ENCODE peak calls at places on chromosomes 5 and 9, in six cellular contexts. O is kidney epithelial cell; R is thoracic aorta; A is effector memory CD4-positive, alpha-beta T cell; M is AG04450; T is uterus. D is an unnamed sample.

GRCh38 chr5:4924581-4924980 is 215.5 kb upstream of the ADAMTS16 start:
- DNase-seq in O (peak), R (no peak), A (no peak), M (no peak), T (no peak), D (no peak)

GRCh38 chr9:125089331-125089730 is 54.0 kb downstream of the SCAI start:
- DNase-seq in O (no peak), R (no peak), A (no peak), M (no peak), T (no peak), D (no peak)

GRCh38 chr5:95846554-95847260 is 24.2 kb upstream of the GLRX start:
- DNase-seq in O (no peak), R (no peak), A (peak), M (peak), T (peak), D (no peak)

GRCh38 chr5:180974612-180975315 is 13.9 kb upstream of the BTNL3 start:
- DNase-seq in O (no peak), R (no peak), A (no peak), M (no peak), T (no peak), D (no peak)

GRCh38 chr5:143061161-143061945 is 291.2 kb downstream of the ARHGAP26 start:
- DNase-seq in O (no peak), R (no peak), A (no peak), M (peak), T (no peak), D (peak)

GRCh38 chr9:114867327-114867726 is 61.5 kb upstream of the TNFSF15 start:
- DNase-seq in O (no peak), R (no peak), A (no peak), M (no peak), T (no peak), D (no peak)

GRCh38 chr5:95284512-95285405 is at the start of gene MCTP1:
- DNase-seq in O (no peak), R (no peak), A (no peak), M (no peak), T (no peak), D (no peak)

GRCh38 chr9:33778700-33779351 is 16.5 kb upstream of the PRSS3 start:
- DNase-seq in O (no peak), R (no peak), A (peak), M (no peak), T (no peak), D (no peak)

GRCh38 chr9:107707915-107708441 is 218.4 kb upstream of the KLF4 start:
- DNase-seq in O (no peak), R (no peak), A (no peak), M (no peak), T (no peak), D (peak)

GRCh38 chr9:106085479-106085878 is 391.1 kb downstream of the TMEM38B start:
- DNase-seq in O (no peak), R (no peak), A (no peak), M (no peak), T (no peak), D (no peak)

GRCh38 chr9:87498816-87499454 is 1.3 kb downstream of the DAPK1 start:
- DNase-seq in O (no peak), R (no peak), A (no peak), M (no peak), T (no peak), D (no peak)

GRCh38 chr5:66517361-66517760 is 78.8 kb upstream of the MAST4 start:
- DNase-seq in O (no peak), R (no peak), A (no peak), M (no peak), T (no peak), D (no peak)

GRCh38 chr5:73306078-73306719 is 133.2 kb downstream of the TMEM174 start:
- DNase-seq in O (no peak), R (no peak), A (no peak), M (no peak), T (no peak), D (peak)

GRCh38 chr9:131237931-131238401 is 38.3 kb downstream of the FAM78A start:
- DNase-seq in O (peak), R (peak), A (peak), M (peak), T (no peak), D (peak)

GRCh38 chr5:171355302-171355724 is 32.3 kb upstream of the NPM1 start:
- DNase-seq in O (no peak), R (no peak), A (no peak), M (no peak), T (no peak), D (no peak)

GRCh38 chr5:148829248-148829594 is 2.8 kb downstream of the ADRB2 start:
- DNase-seq in O (no peak), R (no peak), A (no peak), M (no peak), T (no peak), D (no peak)

GRCh38 chr5:148829734-148830133 is 3.3 kb downstream of the ADRB2 start:
- DNase-seq in O (no peak), R (no peak), A (no peak), M (no peak), T (no peak), D (no peak)

GRCh38 chr5:148828461-148829247 is 2.2 kb downstream of the ADRB2 start:
- DNase-seq in O (no peak), R (no peak), A (no peak), M (no peak), T (no peak), D (no peak)

GRCh38 chr5:148831590-148832565 is 5.5 kb downstream of the ADRB2 start:
- DNase-seq in O (no peak), R (no peak), A (no peak), M (no peak), T (no peak), D (no peak)

DNA sequence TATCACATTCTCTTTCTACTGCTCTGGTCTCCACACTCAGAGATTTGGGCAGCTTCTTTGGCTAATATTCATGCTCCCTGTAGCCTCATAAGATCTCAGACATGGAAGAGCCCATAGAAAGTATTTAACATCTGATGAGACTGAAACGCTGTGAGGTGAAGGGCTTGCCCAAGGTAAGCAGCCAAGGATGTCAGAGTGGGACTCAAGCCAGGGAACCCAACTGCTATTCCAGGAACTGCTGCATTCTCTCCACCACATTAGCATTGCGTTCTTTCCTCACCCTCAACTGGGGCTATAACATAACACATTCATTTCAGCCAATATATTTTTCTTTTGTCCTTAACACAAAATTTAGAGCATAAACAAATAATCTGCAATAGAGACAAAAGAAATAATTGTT is 3.8 kb downstream of the ADRB2 start:
- DNase-seq in O (no peak), R (no peak), A (no peak), M (no peak), T (no peak), D (no peak)
- H3K4me3 ChIP-seq in O (no peak), R (peak), A (no peak), M (no peak), T (no peak), D (no peak)

DNA sequence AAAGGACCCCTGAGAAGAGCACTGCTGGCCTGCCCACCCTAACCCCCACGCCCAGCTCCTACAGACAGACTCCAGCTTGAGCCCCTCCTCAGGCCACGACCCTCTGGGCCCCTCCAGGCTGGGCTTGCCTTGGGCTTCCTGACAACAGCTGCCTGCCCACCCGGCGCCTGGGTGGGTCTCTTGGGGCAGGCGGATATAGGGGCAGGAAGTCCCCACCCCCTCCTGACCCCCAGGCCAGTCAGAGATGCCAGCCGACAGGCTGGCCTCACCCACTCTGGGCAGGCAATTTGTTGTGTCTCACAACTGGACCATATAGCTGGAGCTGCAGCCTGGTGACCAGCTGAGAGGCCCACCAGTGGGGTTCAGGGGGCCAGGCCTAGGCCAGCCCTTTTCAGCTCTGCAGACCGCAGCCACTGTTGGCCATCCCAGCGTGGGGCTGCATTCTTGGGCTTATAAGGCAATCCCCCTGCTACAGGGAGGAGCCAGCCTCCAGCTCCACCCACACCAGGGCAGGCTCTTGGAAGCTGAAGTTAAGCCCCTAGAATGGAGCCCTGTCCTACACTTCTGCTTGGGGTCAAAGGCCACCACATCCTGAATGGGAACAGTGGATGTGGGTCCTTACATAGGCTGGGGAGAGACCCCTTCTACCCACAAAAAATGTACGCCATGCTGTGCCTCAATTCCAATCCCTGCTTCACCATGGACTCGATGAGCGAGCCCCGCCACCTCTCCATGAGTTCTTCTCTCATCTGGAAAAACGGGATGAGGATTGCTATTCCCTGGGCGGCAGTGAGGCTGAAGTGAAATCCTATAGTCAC is 2.0 kb downstream of the PDLIM7 start:
- DNase-seq in O (peak), R (peak), A (no peak), M (peak), T (peak), D (peak)
- H3K4me3 ChIP-seq in O (peak), R (peak), A (no peak), M (peak), T (peak), D (peak)

GRCh38 chr5:55699041-55699688 is 13.0 kb downstream of the SLC38A9 start:
- DNase-seq in O (no peak), R (no peak), A (no peak), M (no peak), T (no peak), D (no peak)

GRCh38 chr5:55701462-55702103 is 10.5 kb downstream of the SLC38A9 start:
- DNase-seq in O (no peak), R (no peak), A (no peak), M (no peak), T (no peak), D (no peak)

GRCh38 chr5:55702612-55703345 is 9.3 kb downstream of the SLC38A9 start:
- DNase-seq in O (no peak), R (no peak), A (no peak), M (no peak), T (no peak), D (no peak)

GRCh38 chr5:55706230-55706629 is 5.9 kb downstream of the SLC38A9 start:
- DNase-seq in O (no peak), R (no peak), A (no peak), M (no peak), T (no peak), D (no peak)

GRCh38 chr5:55700745-55701144 is 11.4 kb downstream of the SLC38A9 start:
- DNase-seq in O (no peak), R (no peak), A (no peak), M (no peak), T (no peak), D (no peak)
- H3K4me3 ChIP-seq in O (no peak), R (no peak), A (no peak), M (no peak), T (no peak), D (no peak)

GRCh38 chr9:24096756-24097155 is 270.7 kb upstream of the ELAVL2 start:
- DNase-seq in O (no peak), R (no peak), A (no peak), M (no peak), T (no peak), D (no peak)

GRCh38 chr9:24090566-24090965 is 264.5 kb upstream of the ELAVL2 start:
- DNase-seq in O (no peak), R (no peak), A (no peak), M (no peak), T (no peak), D (no peak)

DNA sequence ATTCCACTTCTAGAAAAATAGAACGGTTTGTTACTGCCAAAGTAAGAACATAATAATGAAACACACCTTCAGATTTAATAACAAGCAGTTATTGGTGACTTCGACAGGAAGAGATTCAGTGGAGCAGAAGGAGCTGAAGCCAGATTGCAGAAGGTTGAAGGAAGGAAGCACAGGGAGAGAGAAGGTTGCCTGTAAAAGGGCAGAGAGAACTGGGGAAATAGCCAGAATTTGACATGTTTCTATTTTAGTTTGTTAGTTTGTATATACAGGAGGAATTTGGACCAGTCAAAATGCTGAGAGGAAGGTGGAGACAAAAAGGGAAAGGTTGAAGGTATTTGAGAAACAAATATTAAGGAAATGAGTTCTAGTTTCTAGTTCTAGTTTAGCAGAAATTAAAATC is 269.2 kb upstream of the ELAVL2 start:
- DNase-seq in O (no peak), R (no peak), A (no peak), M (no peak), T (no peak), D (no peak)
- H3K4me3 ChIP-seq in O (no peak), R (no peak), A (no peak), M (no peak), T (no peak), D (no peak)

DNA sequence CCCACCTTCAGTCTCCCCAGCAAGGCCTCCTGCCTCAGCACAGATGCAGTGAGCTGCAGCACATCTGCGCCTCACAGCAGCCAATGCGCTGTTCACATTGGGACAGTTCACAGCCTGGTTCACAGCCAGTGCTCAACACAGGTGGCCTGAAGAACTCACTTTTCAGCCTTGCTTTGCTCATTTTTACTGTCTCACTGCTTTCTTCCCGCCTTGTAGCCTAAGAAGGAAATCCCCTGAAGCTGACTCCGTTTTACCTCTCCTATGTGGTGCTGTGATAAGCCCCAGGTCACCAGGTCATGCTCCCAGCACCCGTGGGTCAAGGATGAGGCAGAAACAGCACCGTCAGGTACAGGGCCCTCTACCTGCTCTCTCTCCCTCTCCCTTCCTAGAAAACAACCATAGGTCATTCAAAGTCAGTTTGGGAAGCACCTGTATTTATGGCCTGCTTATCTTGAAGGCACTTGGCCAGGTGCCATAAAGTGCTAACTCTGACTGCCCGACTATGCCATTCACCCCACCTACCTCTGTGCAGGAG is 1.1 kb downstream of the GCNT4 start:
- DNase-seq in O (no peak), R (no peak), A (no peak), M (no peak), T (no peak), D (no peak)
- H3K4me3 ChIP-seq in O (no peak), R (peak), A (peak), M (no peak), T (no peak), D (no peak)

GRCh38 chr5:137802282-137803210 is 48.4 kb upstream of the HNRNPA0 start:
- DNase-seq in O (no peak), R (no peak), A (no peak), M (no peak), T (no peak), D (no peak)
- H3K4me3 ChIP-seq in O (no peak), R (no peak), A (no peak), M (no peak), T (no peak), D (no peak)

DNA sequence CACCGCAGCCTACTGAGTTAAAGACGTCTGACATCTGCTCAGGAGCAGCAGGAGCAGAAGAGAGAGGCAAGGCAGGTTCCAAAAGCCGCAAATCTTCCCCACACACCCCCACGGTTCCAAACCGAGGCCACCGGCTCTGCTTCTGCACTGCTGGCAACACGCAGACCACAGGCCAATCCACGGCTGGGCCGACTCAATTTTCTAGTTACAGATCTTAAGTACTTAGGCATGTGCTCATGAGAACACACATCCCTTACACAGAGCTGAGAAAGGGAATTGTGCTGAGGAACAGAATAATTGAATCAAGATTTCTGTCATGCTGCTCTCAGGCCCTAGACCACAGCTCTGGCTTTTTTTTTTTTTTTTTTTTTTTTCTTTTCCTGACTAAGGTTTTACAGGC is 32.6 kb downstream of the PAX5 start:
- DNase-seq in O (no peak), R (no peak), A (no peak), M (no peak), T (no peak), D (no peak)
- H3K4me3 ChIP-seq in O (no peak), R (no peak), A (no peak), M (no peak), T (no peak), D (no peak)